ENCODE peak calls at places on chromosomes 5 and 9, in seven cellular contexts. One of them, this sample, is unnamed.

GRCh38 chr5:169424956-169425318 is 124.0 kb upstream of the SLIT3 start:
- DNase-seq in DND-41: no peak
- DNase-seq in HFF-Myc: no peak
- DNase-seq in uterus: no peak
- DNase-seq in tibial nerve: no peak
- DNase-seq in lower leg skin: no peak
- DNase-seq in heart left ventricle: no peak
- DNase-seq in this sample: no peak

GRCh38 chr5:102755691-102756371 is 726 bp downstream of the PAM start:
- DNase-seq in tibial nerve: peak; percentile 63
- DNase-seq in uterus: peak; percentile 57
- DNase-seq in HFF-Myc: peak; percentile 42
- DNase-seq in lower leg skin: peak; percentile 67
- DNase-seq in heart left ventricle: peak; percentile 64
- DNase-seq in DND-41: peak; percentile 53
- DNase-seq in this sample: peak; percentile 84

GRCh38 chr9:136363106-136363605 is 388 bp downstream of the DNLZ start:
- DNase-seq in HFF-Myc: peak; percentile 78
- DNase-seq in lower leg skin: peak; percentile 95
- DNase-seq in heart left ventricle: peak; percentile 97
- DNase-seq in tibial nerve: peak; percentile 93
- DNase-seq in DND-41: peak; percentile 94
- DNase-seq in uterus: peak; percentile 98
- DNase-seq in this sample: peak; percentile 96

GRCh38 chr5:173573126-173573960 is 43.1 kb downstream of the BOD1 start:
- DNase-seq in uterus: peak; percentile 32
- DNase-seq in tibial nerve: peak; percentile 45
- DNase-seq in lower leg skin: peak; percentile 60
- DNase-seq in HFF-Myc: no peak
- DNase-seq in DND-41: peak; percentile 66
- DNase-seq in heart left ventricle: peak; percentile 76
- DNase-seq in this sample: peak; percentile 60

GRCh38 chr5:149434162-149435014 is 55.3 kb upstream of the IL17B start:
- DNase-seq in lower leg skin: peak; percentile 59
- DNase-seq in tibial nerve: peak; percentile 87
- DNase-seq in heart left ventricle: peak; percentile 64
- DNase-seq in HFF-Myc: no peak
- DNase-seq in uterus: peak; percentile 86
- DNase-seq in DND-41: peak; percentile 63
- DNase-seq in this sample: peak; percentile 52

GRCh38 chr5:10420468-10420867 is 21.2 kb upstream of the ROPN1L start:
- DNase-seq in tibial nerve: no peak
- DNase-seq in DND-41: no peak
- DNase-seq in HFF-Myc: no peak
- DNase-seq in lower leg skin: no peak
- DNase-seq in heart left ventricle: no peak
- DNase-seq in uterus: no peak
- DNase-seq in this sample: no peak

GRCh38 chr9:116860509-116861120 is 173.5 kb downstream of the TRIM32 start:
- DNase-seq in HFF-Myc: peak; percentile 57
- DNase-seq in lower leg skin: peak; percentile 53
- DNase-seq in DND-41: peak; percentile 18
- DNase-seq in tibial nerve: peak; percentile 62
- DNase-seq in uterus: peak; percentile 32
- DNase-seq in heart left ventricle: peak; percentile 68
- DNase-seq in this sample: peak; percentile 50

GRCh38 chr5:31809037-31809910 is 170.3 kb downstream of the PDZD2 start:
- DNase-seq in tibial nerve: peak; percentile 74
- DNase-seq in HFF-Myc: peak; percentile 35
- DNase-seq in DND-41: peak; percentile 19
- DNase-seq in heart left ventricle: peak; percentile 83
- DNase-seq in uterus: peak; percentile 57
- DNase-seq in lower leg skin: peak; percentile 58
- DNase-seq in this sample: peak; percentile 70

GRCh38 chr5:154757647-154758406 is 2.6 kb downstream of the LARP1 start:
- DNase-seq in uterus: no peak
- DNase-seq in heart left ventricle: no peak
- DNase-seq in tibial nerve: no peak
- DNase-seq in HFF-Myc: no peak
- DNase-seq in DND-41: no peak
- DNase-seq in lower leg skin: no peak
- DNase-seq in this sample: peak; percentile 46

GRCh38 chr9:34984049-34984448 is 5.5 kb upstream of the DNAJB5 start:
- DNase-seq in DND-41: peak; percentile 61
- DNase-seq in lower leg skin: no peak
- DNase-seq in heart left ventricle: no peak
- DNase-seq in uterus: no peak
- DNase-seq in HFF-Myc: no peak
- DNase-seq in tibial nerve: no peak
- DNase-seq in this sample: peak; percentile 39

GRCh38 chr9:89036862-89037261 is 45.6 kb downstream of the S1PR3 start:
- DNase-seq in lower leg skin: no peak
- DNase-seq in HFF-Myc: no peak
- DNase-seq in uterus: no peak
- DNase-seq in tibial nerve: no peak
- DNase-seq in heart left ventricle: no peak
- DNase-seq in DND-41: no peak
- DNase-seq in this sample: no peak

GRCh38 chr5:132086277-132086794 is 12.7 kb downstream of the CSF2 start:
- DNase-seq in DND-41: no peak
- DNase-seq in lower leg skin: no peak
- DNase-seq in heart left ventricle: peak; percentile 87
- DNase-seq in tibial nerve: no peak
- DNase-seq in HFF-Myc: peak; percentile 93
- DNase-seq in uterus: peak; percentile 42
- DNase-seq in this sample: no peak

GRCh38 chr9:3848445-3849114 is 322.8 kb upstream of the RFX3 start:
- DNase-seq in heart left ventricle: no peak
- DNase-seq in DND-41: no peak
- DNase-seq in tibial nerve: no peak
- DNase-seq in HFF-Myc: no peak
- DNase-seq in lower leg skin: peak; percentile 25
- DNase-seq in uterus: no peak
- DNase-seq in this sample: no peak

GRCh38 chr5:133108481-133108921 is 56.7 kb downstream of the HSPA4 start:
- DNase-seq in DND-41: no peak
- DNase-seq in HFF-Myc: no peak
- DNase-seq in heart left ventricle: no peak
- DNase-seq in lower leg skin: no peak
- DNase-seq in uterus: no peak
- DNase-seq in tibial nerve: no peak
- DNase-seq in this sample: peak; percentile 21

GRCh38 chr5:62271870-62272269 is 34.1 kb upstream of the KIF2A start:
- DNase-seq in lower leg skin: no peak
- DNase-seq in heart left ventricle: no peak
- DNase-seq in uterus: no peak
- DNase-seq in HFF-Myc: no peak
- DNase-seq in DND-41: no peak
- DNase-seq in tibial nerve: no peak
- DNase-seq in this sample: no peak

GRCh38 chr5:151483176-151483575 is 35.8 kb downstream of the SLC36A1 start:
- DNase-seq in lower leg skin: no peak
- DNase-seq in tibial nerve: no peak
- DNase-seq in heart left ventricle: no peak
- DNase-seq in DND-41: no peak
- DNase-seq in HFF-Myc: no peak
- DNase-seq in uterus: no peak
- DNase-seq in this sample: no peak

GRCh38 chr5:1002836-1003235 is 5.8 kb upstream of the NKD2 start:
- DNase-seq in heart left ventricle: peak; percentile 16
- DNase-seq in HFF-Myc: no peak
- DNase-seq in lower leg skin: no peak
- DNase-seq in tibial nerve: no peak
- DNase-seq in DND-41: no peak
- DNase-seq in uterus: no peak
- DNase-seq in this sample: no peak

GRCh38 chr5:80206282-80206681 is 49.6 kb downstream of the SERINC5 start:
- DNase-seq in DND-41: no peak
- DNase-seq in HFF-Myc: no peak
- DNase-seq in lower leg skin: no peak
- DNase-seq in tibial nerve: no peak
- DNase-seq in uterus: no peak
- DNase-seq in heart left ventricle: no peak
- DNase-seq in this sample: no peak

GRCh38 chr9:123028136-123028535 is 5.3 kb upstream of the GPR21 start:
- DNase-seq in tibial nerve: no peak
- DNase-seq in DND-41: no peak
- DNase-seq in lower leg skin: no peak
- DNase-seq in uterus: no peak
- DNase-seq in HFF-Myc: no peak
- DNase-seq in heart left ventricle: no peak
- DNase-seq in this sample: no peak

GRCh38 chr5:178325311-178326053 is 92.9 kb upstream of the PHYKPL start:
- DNase-seq in tibial nerve: no peak
- DNase-seq in DND-41: no peak
- DNase-seq in HFF-Myc: no peak
- DNase-seq in lower leg skin: no peak
- DNase-seq in heart left ventricle: no peak
- DNase-seq in uterus: no peak
- DNase-seq in this sample: no peak

GRCh38 chr5:8517461-8517860 is 648.5 kb downstream of the MTRR start:
- DNase-seq in tibial nerve: no peak
- DNase-seq in heart left ventricle: no peak
- DNase-seq in lower leg skin: no peak
- DNase-seq in HFF-Myc: no peak
- DNase-seq in uterus: no peak
- DNase-seq in DND-41: no peak
- DNase-seq in this sample: no peak

GRCh38 chr5:68845121-68845520 is 248.7 kb upstream of the SLC30A5 start:
- DNase-seq in heart left ventricle: no peak
- DNase-seq in tibial nerve: no peak
- DNase-seq in HFF-Myc: no peak
- DNase-seq in DND-41: no peak
- DNase-seq in lower leg skin: no peak
- DNase-seq in uterus: no peak
- DNase-seq in this sample: no peak

GRCh38 chr9:108134501-108135128 is 645.0 kb upstream of the KLF4 start:
- DNase-seq in DND-41: no peak
- DNase-seq in heart left ventricle: no peak
- DNase-seq in tibial nerve: no peak
- DNase-seq in HFF-Myc: no peak
- DNase-seq in uterus: no peak
- DNase-seq in lower leg skin: no peak
- DNase-seq in this sample: no peak

GRCh38 chr9:36436909-36437308 is 36.8 kb upstream of the RNF38 start:
- DNase-seq in lower leg skin: no peak
- DNase-seq in HFF-Myc: no peak
- DNase-seq in tibial nerve: no peak
- DNase-seq in DND-41: no peak
- DNase-seq in uterus: no peak
- DNase-seq in heart left ventricle: peak; percentile 68
- DNase-seq in this sample: no peak

DNA sequence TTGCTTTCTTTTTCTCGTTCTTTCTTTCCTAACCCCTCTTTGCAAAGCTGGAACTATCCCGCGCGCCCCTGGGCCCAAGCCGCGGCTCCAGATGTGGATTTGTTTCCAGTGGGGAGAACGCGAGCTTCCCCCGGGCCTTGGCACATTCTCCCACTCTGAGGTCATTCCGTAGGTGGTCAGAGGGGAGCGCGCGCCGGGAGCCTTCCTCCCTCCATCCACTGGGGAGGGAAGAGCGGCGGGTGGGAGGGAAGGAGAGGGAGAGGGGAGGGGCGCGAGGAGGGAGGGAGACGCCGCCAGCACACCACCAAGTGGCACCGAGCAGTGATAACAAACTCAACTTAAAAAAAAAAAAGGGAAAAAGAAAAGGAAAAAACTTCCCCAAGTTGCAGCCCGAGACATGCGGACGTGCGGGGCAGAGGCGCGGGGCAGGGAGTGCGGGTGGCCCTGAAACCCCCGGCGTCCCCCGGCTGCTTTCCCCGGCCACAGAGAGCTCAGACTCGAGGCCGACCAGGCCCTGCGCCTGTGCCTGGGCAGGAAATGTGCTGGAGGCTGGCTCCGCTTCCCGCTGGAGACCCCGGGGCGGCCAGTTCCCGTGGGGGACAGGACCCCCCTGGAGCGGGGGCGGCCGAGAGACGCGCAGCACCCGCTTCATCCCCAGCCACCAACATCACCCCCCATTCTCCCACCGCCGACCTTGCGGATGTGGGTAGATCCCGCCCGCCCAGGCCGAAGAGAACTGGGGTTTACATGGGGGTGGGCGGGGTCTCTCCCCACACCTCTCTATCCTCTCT is 3.1 kb downstream of the IER5L start:
- DNase-seq in tibial nerve: peak; percentile 69
- DNase-seq in heart left ventricle: peak; percentile 92
- DNase-seq in HFF-Myc: peak; percentile 29
- DNase-seq in lower leg skin: peak; percentile 69
- DNase-seq in DND-41: peak; percentile 63
- DNase-seq in uterus: peak; percentile 95
- DNase-seq in this sample: peak; percentile 36
- TF ChIP-seq CTCF in tibial nerve: peak; percentile 23
- TF ChIP-seq CTCF in heart left ventricle: no peak
- TF ChIP-seq CTCF in HFF-Myc: no peak
- TF ChIP-seq CTCF in lower leg skin: no peak
- TF ChIP-seq CTCF in DND-41: no peak
- TF ChIP-seq CTCF in uterus: no peak
- TF ChIP-seq CTCF in this sample: no peak

GRCh38 chr5:162496080-162496808 is 428.7 kb downstream of the GABRG2 start:
- DNase-seq in HFF-Myc: no peak
- DNase-seq in uterus: no peak
- DNase-seq in tibial nerve: no peak
- DNase-seq in lower leg skin: no peak
- DNase-seq in DND-41: no peak
- DNase-seq in heart left ventricle: no peak
- DNase-seq in this sample: peak; percentile 36
- H3K4me3 ChIP-seq in HFF-Myc: no peak overlapping the region
- H3K4me3 ChIP-seq in uterus: no peak overlapping the region
- H3K4me3 ChIP-seq in tibial nerve: no peak overlapping the region
- H3K4me3 ChIP-seq in lower leg skin: no peak overlapping the region
- H3K4me3 ChIP-seq in DND-41: no peak overlapping the region
- H3K4me3 ChIP-seq in heart left ventricle: no peak overlapping the region
- H3K4me3 ChIP-seq in this sample: no peak overlapping the region

DNA sequence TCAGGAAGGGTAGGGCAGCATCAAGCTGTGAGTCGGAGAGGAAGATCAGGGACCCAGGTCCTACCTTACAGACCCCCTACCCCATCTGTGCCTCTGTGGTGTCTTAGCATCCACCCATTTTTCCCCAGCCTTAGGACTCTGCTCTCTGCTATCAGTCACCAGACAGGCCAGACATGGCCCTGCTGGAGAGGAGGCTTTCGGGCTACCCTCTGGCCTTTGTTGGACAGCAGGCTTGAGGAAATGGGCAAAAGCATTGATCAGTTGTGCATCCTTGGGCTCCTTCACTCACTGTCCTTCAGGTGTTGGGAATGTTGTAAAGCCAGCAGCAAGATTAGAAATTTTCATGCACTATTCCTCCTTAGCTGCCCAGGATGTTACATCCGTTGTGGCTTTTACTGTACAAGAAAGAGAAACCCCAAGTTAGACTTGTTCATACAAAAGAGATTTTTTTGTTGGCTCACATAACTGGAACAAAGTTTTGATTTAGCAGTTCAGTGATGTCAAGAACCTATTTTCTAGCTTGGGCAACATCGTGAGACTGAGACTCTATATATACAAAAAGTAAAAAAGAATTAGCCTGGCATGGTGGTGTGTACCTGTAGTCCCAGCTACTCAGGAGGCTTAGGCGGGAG is 17.4 kb upstream of the TNFAIP8 start:
- DNase-seq in heart left ventricle: no peak
- DNase-seq in lower leg skin: no peak
- DNase-seq in tibial nerve: no peak
- DNase-seq in DND-41: no peak
- DNase-seq in HFF-Myc: no peak
- DNase-seq in uterus: no peak
- DNase-seq in this sample: no peak
- TF ChIP-seq CTCF in heart left ventricle: no peak
- TF ChIP-seq CTCF in lower leg skin: no peak
- TF ChIP-seq CTCF in tibial nerve: no peak
- TF ChIP-seq CTCF in DND-41: no peak
- TF ChIP-seq CTCF in HFF-Myc: no peak
- TF ChIP-seq CTCF in uterus: no peak
- TF ChIP-seq CTCF in this sample: no peak

GRCh38 chr5:58457040-58457439 is 2.8 kb downstream of the PLK2 start:
- DNase-seq in heart left ventricle: no peak
- DNase-seq in uterus: no peak
- DNase-seq in HFF-Myc: no peak
- DNase-seq in tibial nerve: no peak
- DNase-seq in DND-41: no peak
- DNase-seq in lower leg skin: no peak
- DNase-seq in this sample: no peak
- H3K4me3 ChIP-seq in heart left ventricle: peak overlapping the region; percentile 84
- H3K4me3 ChIP-seq in uterus: peak overlapping the region; percentile 82
- H3K4me3 ChIP-seq in HFF-Myc: peak overlapping the region; percentile 72
- H3K4me3 ChIP-seq in tibial nerve: peak overlapping the region; percentile 89
- H3K4me3 ChIP-seq in DND-41: no peak overlapping the region
- H3K4me3 ChIP-seq in lower leg skin: no peak overlapping the region
- H3K4me3 ChIP-seq in this sample: no peak overlapping the region